ENCODE peak calls at places on chromosomes 5 and 9, in nine cellular contexts. One of them, this sample, is unnamed.

GRCh38 chr5:180082633-180083420 is 11.3 kb upstream of the RNF130 start:
- DNase-seq in endothelial cell: no peak
- DNase-seq in cardiac fibroblast: no peak
- DNase-seq in NCI-H748 treated with DMSO at 0.1 percent for 48 hours: no peak
- DNase-seq in GM12865: no peak
- DNase-seq in HTR-8/SVneo: no peak
- DNase-seq in mesendoderm: peak; percentile 84
- DNase-seq in heart right ventricle: no peak
- DNase-seq in non-pigmented ciliary epithelial cell: no peak
- DNase-seq in this sample: no peak

GRCh38 chr9:784202-784601 is 57.3 kb upstream of the DMRT1 start:
- DNase-seq in mesendoderm: peak; percentile 66
- DNase-seq in cardiac fibroblast: no peak
- DNase-seq in non-pigmented ciliary epithelial cell: no peak
- DNase-seq in endothelial cell: no peak
- DNase-seq in NCI-H748 treated with DMSO at 0.1 percent for 48 hours: no peak
- DNase-seq in HTR-8/SVneo: no peak
- DNase-seq in GM12865: no peak
- DNase-seq in heart right ventricle: no peak
- DNase-seq in this sample: no peak

GRCh38 chr9:113990975-113991471 is 87.1 kb downstream of the AMBP start:
- DNase-seq in endothelial cell: no peak
- DNase-seq in non-pigmented ciliary epithelial cell: no peak
- DNase-seq in mesendoderm: no peak
- DNase-seq in cardiac fibroblast: peak; percentile 55
- DNase-seq in GM12865: no peak
- DNase-seq in heart right ventricle: no peak
- DNase-seq in NCI-H748 treated with DMSO at 0.1 percent for 48 hours: no peak
- DNase-seq in HTR-8/SVneo: no peak
- DNase-seq in this sample: no peak

GRCh38 chr5:173823721-173824567 is 64.2 kb upstream of the CPEB4 start:
- DNase-seq in non-pigmented ciliary epithelial cell: peak; percentile 63
- DNase-seq in heart right ventricle: no peak
- DNase-seq in GM12865: no peak
- DNase-seq in mesendoderm: peak; percentile 82
- DNase-seq in cardiac fibroblast: peak; percentile 90
- DNase-seq in NCI-H748 treated with DMSO at 0.1 percent for 48 hours: no peak
- DNase-seq in endothelial cell: no peak
- DNase-seq in HTR-8/SVneo: peak; percentile 73
- DNase-seq in this sample: peak; percentile 79

GRCh38 chr5:74342189-74342588 is 298.3 kb downstream of the ENC1 start:
- DNase-seq in GM12865: no peak
- DNase-seq in NCI-H748 treated with DMSO at 0.1 percent for 48 hours: no peak
- DNase-seq in heart right ventricle: no peak
- DNase-seq in non-pigmented ciliary epithelial cell: no peak
- DNase-seq in cardiac fibroblast: no peak
- DNase-seq in mesendoderm: no peak
- DNase-seq in HTR-8/SVneo: no peak
- DNase-seq in endothelial cell: no peak
- DNase-seq in this sample: no peak

GRCh38 chr5:43231977-43232376 is 40.0 kb downstream of the NIM1K start:
- DNase-seq in HTR-8/SVneo: no peak
- DNase-seq in non-pigmented ciliary epithelial cell: no peak
- DNase-seq in cardiac fibroblast: peak; percentile 4
- DNase-seq in NCI-H748 treated with DMSO at 0.1 percent for 48 hours: no peak
- DNase-seq in endothelial cell: no peak
- DNase-seq in mesendoderm: peak; percentile 34
- DNase-seq in heart right ventricle: no peak
- DNase-seq in GM12865: peak; percentile 38
- DNase-seq in this sample: no peak

GRCh38 chr9:112049834-112050516 is 125.1 kb downstream of the SUSD1 start:
- DNase-seq in endothelial cell: no peak
- DNase-seq in non-pigmented ciliary epithelial cell: no peak
- DNase-seq in mesendoderm: no peak
- DNase-seq in NCI-H748 treated with DMSO at 0.1 percent for 48 hours: no peak
- DNase-seq in heart right ventricle: no peak
- DNase-seq in GM12865: no peak
- DNase-seq in HTR-8/SVneo: no peak
- DNase-seq in cardiac fibroblast: peak; percentile 63
- DNase-seq in this sample: peak; percentile 68

GRCh38 chr5:88236866-88237642 is 31.6 kb downstream of the TMEM161B start:
- DNase-seq in HTR-8/SVneo: no peak
- DNase-seq in endothelial cell: no peak
- DNase-seq in non-pigmented ciliary epithelial cell: no peak
- DNase-seq in cardiac fibroblast: peak; percentile 16
- DNase-seq in mesendoderm: peak; percentile 51
- DNase-seq in GM12865: no peak
- DNase-seq in NCI-H748 treated with DMSO at 0.1 percent for 48 hours: no peak
- DNase-seq in heart right ventricle: no peak
- DNase-seq in this sample: peak; percentile 35

GRCh38 chr5:143024227-143024920 is 254.2 kb downstream of the ARHGAP26 start:
- DNase-seq in non-pigmented ciliary epithelial cell: no peak
- DNase-seq in GM12865: peak; percentile 51
- DNase-seq in heart right ventricle: no peak
- DNase-seq in cardiac fibroblast: no peak
- DNase-seq in mesendoderm: no peak
- DNase-seq in endothelial cell: no peak
- DNase-seq in NCI-H748 treated with DMSO at 0.1 percent for 48 hours: no peak
- DNase-seq in HTR-8/SVneo: no peak
- DNase-seq in this sample: no peak